ENCODE peak calls at places on chromosomes 3 and 15, in seven cellular contexts. W is B cell, S is nephron progenitor cell, U is WTC11, E is GM13976, B is cardiac fibroblast, Y is HCT116. X is an unnamed sample.

GRCh38 chr3:16439163-16439847 is 74.2 kb downstream of the RFTN1 start:
- DNase-seq in W (no peak), S (no peak), U (no peak), E (no peak), B (peak), Y (no peak), X (no peak)

GRCh38 chr3:159616234-159616825 is 372.3 kb upstream of the IL12A start:
- DNase-seq in W (no peak), S (peak), U (peak), E (no peak), B (peak), Y (no peak), X (peak)

GRCh38 chr3:127747751-127748521 is 74.4 kb downstream of the MGLL start:
- DNase-seq in W (no peak), S (no peak), U (no peak), E (no peak), B (peak), Y (no peak), X (no peak)

GRCh38 chr15:23372284-23372683 is 17.7 kb downstream of the GOLGA8S start:
- DNase-seq in W (no peak), S (no peak), U (no peak), E (no peak), B (peak), Y (no peak), X (no peak)

GRCh38 chr3:154050766-154051165 is 70.4 kb upstream of the ARHGEF26 start:
- DNase-seq in W (no peak), S (no peak), U (no peak), E (no peak), B (no peak), Y (no peak), X (no peak)

GRCh38 chr15:90685688-90686434 is 31.3 kb upstream of the BLM start:
- DNase-seq in W (no peak), S (no peak), U (no peak), E (no peak), B (no peak), Y (no peak), X (no peak)

GRCh38 chr3:50212502-50212901 is 7.4 kb downstream of the SLC38A3 start:
- DNase-seq in W (no peak), S (no peak), U (peak), E (no peak), B (no peak), Y (no peak), X (peak)

GRCh38 chr15:66423149-66423548 is 36.4 kb downstream of the MAP2K1 start:
- DNase-seq in W (no peak), S (no peak), U (no peak), E (no peak), B (no peak), Y (no peak), X (no peak)

GRCh38 chr15:29364429-29365078 is 94.9 kb upstream of the NSMCE3 start:
- DNase-seq in W (no peak), S (no peak), U (peak), E (no peak), B (peak), Y (no peak), X (no peak)

GRCh38 chr3:72323794-72324193 is 524.5 kb downstream of the SHQ1 start:
- DNase-seq in W (no peak), S (no peak), U (no peak), E (no peak), B (no peak), Y (no peak), X (no peak)

GRCh38 chr15:101386967-101387366 is 91.9 kb upstream of the SNRPA1 start:
- DNase-seq in W (no peak), S (no peak), U (no peak), E (no peak), B (no peak), Y (no peak), X (no peak)

GRCh38 chr3:88113311-88114162 is 36.2 kb upstream of the C3orf38 start:
- DNase-seq in W (peak), S (peak), U (peak), E (peak), B (peak), Y (peak), X (peak)

GRCh38 chr3:55989351-55989750 is 478.9 kb downstream of the ERC2 start:
- DNase-seq in W (no peak), S (no peak), U (no peak), E (no peak), B (no peak), Y (no peak), X (no peak)

GRCh38 chr3:148315756-148316155 is 381.9 kb upstream of the AGTR1 start:
- DNase-seq in W (no peak), S (no peak), U (no peak), E (no peak), B (no peak), Y (no peak), X (no peak)

GRCh38 chr3:11770105-11770476 is 76.6 kb downstream of the TAMM41 start:
- DNase-seq in W (no peak), S (no peak), U (peak), E (no peak), B (no peak), Y (no peak), X (no peak)

GRCh38 chr3:42007785-42008184 is 45.9 kb upstream of the ULK4 start:
- DNase-seq in W (peak), S (no peak), U (no peak), E (no peak), B (no peak), Y (no peak), X (no peak)

GRCh38 chr3:159429702-159430101 is 558.9 kb upstream of the IL12A start:
- DNase-seq in W (no peak), S (no peak), U (no peak), E (no peak), B (no peak), Y (no peak), X (no peak)

GRCh38 chr3:129723558-129724324 is 117.3 kb upstream of the PLXND1 start:
- DNase-seq in W (no peak), S (no peak), U (no peak), E (no peak), B (peak), Y (no peak), X (no peak)

GRCh38 chr15:31925541-31925940 is 104.8 kb upstream of the CHRNA7 start:
- DNase-seq in W (no peak), S (no peak), U (no peak), E (no peak), B (no peak), Y (no peak), X (no peak)

GRCh38 chr15:29106551-29107290 is 162.9 kb downstream of the NSMCE3 start:
- DNase-seq in W (no peak), S (no peak), U (no peak), E (no peak), B (no peak), Y (no peak), X (no peak)

GRCh38 chr3:32586361-32586760 is 15.7 kb upstream of the DYNC1LI1 start:
- DNase-seq in W (no peak), S (no peak), U (no peak), E (no peak), B (no peak), Y (no peak), X (no peak)

GRCh38 chr15:52171386-52171785 is 19.8 kb downstream of the GNB5 start:
- DNase-seq in W (no peak), S (no peak), U (no peak), E (no peak), B (peak), Y (no peak), X (no peak)

GRCh38 chr3:33096103-33096868 is 660 bp downstream of the GLB1 start:
- DNase-seq in W (peak), S (peak), U (peak), E (peak), B (peak), Y (no peak), X (peak)

GRCh38 chr3:56323986-56324420 is 144.3 kb downstream of the ERC2 start:
- DNase-seq in W (no peak), S (no peak), U (no peak), E (no peak), B (peak), Y (no peak), X (no peak)

GRCh38 chr3:99483841-99484240 is 154.6 kb upstream of the COL8A1 start:
- DNase-seq in W (no peak), S (no peak), U (no peak), E (no peak), B (no peak), Y (no peak), X (no peak)

GRCh38 chr15:72231847-72232461 is 964 bp upstream of the PKM start:
- DNase-seq in W (no peak), S (no peak), U (no peak), E (peak), B (peak), Y (no peak), X (no peak)

GRCh38 chr3:179969525-179969924 is 67.2 kb downstream of the PEX5L start:
- DNase-seq in W (no peak), S (no peak), U (no peak), E (no peak), B (no peak), Y (peak), X (no peak)

GRCh38 chr3:43733459-43734384 is 43.0 kb downstream of the ABHD5 start:
- DNase-seq in W (no peak), S (no peak), U (peak), E (no peak), B (peak), Y (no peak), X (no peak)

GRCh38 chr3:113695818-113696645 is at the start of gene USF3:
- DNase-seq in W (peak), S (peak), U (peak), E (peak), B (peak), Y (peak), X (peak)
- TF ChIP-seq CTCF in W (no peak), S (no peak), U (no peak), E (peak), B (no peak), Y (no peak), X (no peak)

GRCh38 chr3:114900908-114901307 is 246.2 kb downstream of the ZBTB20 start:
- DNase-seq in W (no peak), S (no peak), U (no peak), E (no peak), B (no peak), Y (no peak), X (no peak)

GRCh38 chr3:114896978-114897377 is 250.1 kb downstream of the ZBTB20 start:
- DNase-seq in W (no peak), S (no peak), U (no peak), E (no peak), B (no peak), Y (no peak), X (no peak)

GRCh38 chr3:114902691-114903101 is 244.4 kb downstream of the ZBTB20 start:
- DNase-seq in W (no peak), S (no peak), U (no peak), E (no peak), B (no peak), Y (no peak), X (no peak)

GRCh38 chr3:114903213-114903612 is 243.9 kb downstream of the ZBTB20 start:
- DNase-seq in W (no peak), S (no peak), U (no peak), E (no peak), B (no peak), Y (no peak), X (no peak)

GRCh38 chr3:114899186-114899931 is 247.7 kb downstream of the ZBTB20 start:
- DNase-seq in W (no peak), S (no peak), U (no peak), E (no peak), B (no peak), Y (no peak), X (no peak)
- TF ChIP-seq CTCF in W (no peak), S (no peak), U (no peak), E (no peak), B (no peak), Y (no peak), X (no peak)

DNA sequence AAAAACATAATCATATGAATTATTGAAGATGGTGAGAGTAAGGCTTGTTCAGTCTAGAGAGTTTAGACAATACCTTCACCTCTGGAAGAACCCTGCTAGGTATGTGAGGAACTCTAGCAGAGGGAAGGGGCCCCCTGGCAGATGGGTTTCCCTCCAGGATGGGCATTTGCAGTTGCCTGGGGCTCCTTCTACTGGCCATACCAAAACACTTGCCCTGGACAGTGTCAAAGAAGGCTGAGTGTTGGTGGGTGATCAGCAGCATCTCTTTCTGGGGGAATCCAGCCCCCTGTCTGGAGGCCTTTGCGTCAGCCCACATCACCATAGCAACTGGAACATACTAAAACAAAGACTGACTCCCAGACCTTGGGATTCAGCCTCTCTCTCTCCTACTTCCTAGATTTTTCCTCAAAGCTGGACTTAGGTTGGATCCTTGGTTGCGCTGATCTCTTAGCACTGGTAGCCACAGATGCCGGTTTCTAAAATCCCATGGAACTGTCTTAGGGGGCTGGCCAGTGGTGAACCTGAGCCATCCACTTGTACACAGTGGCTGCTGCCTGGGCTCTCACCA is 8.2 kb downstream of the CEMIP start:
- DNase-seq in W (no peak), S (no peak), U (peak), E (no peak), B (peak), Y (no peak), X (no peak)
- TF ChIP-seq CTCF in W (no peak), S (no peak), U (no peak), E (no peak), B (no peak), Y (no peak), X (no peak)

DNA sequence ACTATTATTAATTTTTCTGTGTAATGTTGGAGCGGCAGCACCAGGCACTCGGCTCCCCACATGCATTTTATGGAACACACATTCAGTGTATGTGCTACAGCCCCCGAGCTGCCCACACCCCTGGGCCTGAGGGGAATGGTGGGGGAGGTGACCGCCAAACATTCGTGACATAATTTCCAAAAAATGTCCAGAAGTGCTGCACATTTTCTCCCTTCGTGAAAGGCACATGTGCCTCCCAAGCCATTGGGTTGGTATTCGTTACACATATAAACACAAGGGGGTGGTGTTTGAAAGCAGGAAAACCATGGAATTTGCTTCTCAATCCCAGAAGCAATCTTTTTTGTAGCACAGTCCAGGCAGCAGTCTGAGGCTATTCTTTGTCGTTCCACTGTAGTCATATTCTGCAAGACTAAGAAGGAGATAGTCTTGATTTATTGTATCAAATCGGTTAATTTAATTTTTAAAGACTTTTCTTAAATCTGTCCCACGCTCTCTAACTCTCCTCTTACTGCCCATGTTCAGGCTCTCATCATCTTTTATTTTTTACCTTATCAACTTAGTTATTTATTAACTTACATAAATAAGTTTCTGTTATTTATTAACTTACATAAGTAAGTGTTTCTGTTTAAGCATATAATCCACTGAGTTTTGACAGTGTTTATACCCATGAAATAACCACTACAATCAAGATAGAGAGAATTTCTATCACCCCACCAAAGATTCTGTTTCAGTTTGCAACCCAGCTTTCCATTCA is 39.2 kb upstream of the POLR2M start:
- DNase-seq in W (no peak), S (no peak), U (no peak), E (no peak), B (peak), Y (no peak), X (no peak)
- TF ChIP-seq CTCF in W (no peak), S (no peak), U (no peak), E (no peak), B (peak), Y (peak), X (no peak)

GRCh38 chr3:81951106-81951505 is 189.7 kb upstream of the GBE1 start:
- DNase-seq in W (no peak), S (no peak), U (peak), E (no peak), B (no peak), Y (no peak), X (no peak)
- TF ChIP-seq CTCF in W (no peak), S (no peak), U (no peak), E (no peak), B (no peak), Y (no peak), X (no peak)

GRCh38 chr3:39207361-39208192 is 15.2 kb upstream of the XIRP1 start:
- DNase-seq in W (no peak), S (no peak), U (no peak), E (no peak), B (no peak), Y (no peak), X (no peak)

GRCh38 chr3:39205919-39206516 is 13.6 kb upstream of the XIRP1 start:
- DNase-seq in W (no peak), S (no peak), U (no peak), E (no peak), B (no peak), Y (no peak), X (no peak)

GRCh38 chr3:39210078-39210477 is 17.7 kb upstream of the XIRP1 start:
- DNase-seq in W (no peak), S (no peak), U (no peak), E (no peak), B (no peak), Y (no peak), X (no peak)

GRCh38 chr3:39209329-39209970 is 17.1 kb upstream of the XIRP1 start:
- DNase-seq in W (no peak), S (no peak), U (no peak), E (no peak), B (no peak), Y (no peak), X (no peak)

DNA sequence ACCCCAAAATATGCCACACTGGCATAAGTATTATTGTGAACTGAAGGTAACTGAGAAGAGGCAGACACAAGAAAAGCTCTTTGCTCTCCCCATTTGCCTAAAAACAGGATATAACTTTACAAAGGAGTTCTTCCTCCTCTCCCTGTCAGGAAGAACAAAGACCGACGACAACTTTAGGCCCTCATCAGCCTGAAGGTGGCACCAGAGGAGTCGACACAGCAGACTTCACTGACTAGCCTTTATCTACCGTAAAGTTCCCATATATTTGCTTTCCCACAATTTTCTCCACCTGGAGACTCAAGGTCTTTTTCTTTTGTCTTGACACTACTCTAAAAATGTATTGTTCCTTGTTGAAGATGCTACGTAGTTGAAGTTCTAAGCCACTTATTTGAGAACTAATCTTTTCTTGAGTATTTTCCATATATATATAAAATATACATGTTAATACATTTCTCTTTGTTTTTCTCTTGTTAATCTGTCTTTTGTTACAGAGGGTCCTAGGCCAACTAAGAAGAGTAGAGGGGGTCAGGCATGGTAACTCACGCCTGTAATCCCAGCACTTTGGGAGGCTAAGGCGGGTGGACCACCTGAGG is 16.2 kb upstream of the XIRP1 start:
- DNase-seq in W (no peak), S (peak), U (peak), E (peak), B (peak), Y (peak), X (peak)
- TF ChIP-seq CTCF in W (peak), S (peak), U (no peak), E (peak), B (peak), Y (peak), X (peak)

DNA sequence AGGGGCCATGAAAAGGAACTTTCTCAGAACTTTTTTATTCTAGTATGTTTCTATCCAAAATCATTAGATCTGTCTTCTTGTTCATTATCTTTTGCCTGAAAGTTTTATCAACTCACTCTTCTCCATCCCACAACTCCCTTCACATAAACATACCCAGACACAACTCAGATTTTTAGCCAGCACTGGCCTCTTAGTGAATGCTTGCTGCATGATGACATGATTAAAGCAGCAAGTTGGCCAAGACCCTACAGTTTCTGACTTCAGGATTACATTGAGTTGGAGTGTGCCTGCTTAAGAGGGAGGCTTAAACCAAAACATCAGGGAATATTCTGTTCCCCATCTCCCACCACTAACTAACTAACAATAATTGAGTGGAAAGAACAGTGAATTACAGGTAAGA is 38.1 kb downstream of the PLSCR2 start:
- DNase-seq in W (no peak), S (no peak), U (no peak), E (no peak), B (peak), Y (no peak), X (no peak)
- TF ChIP-seq CTCF in W (no peak), S (no peak), U (no peak), E (no peak), B (no peak), Y (no peak), X (no peak)

DNA sequence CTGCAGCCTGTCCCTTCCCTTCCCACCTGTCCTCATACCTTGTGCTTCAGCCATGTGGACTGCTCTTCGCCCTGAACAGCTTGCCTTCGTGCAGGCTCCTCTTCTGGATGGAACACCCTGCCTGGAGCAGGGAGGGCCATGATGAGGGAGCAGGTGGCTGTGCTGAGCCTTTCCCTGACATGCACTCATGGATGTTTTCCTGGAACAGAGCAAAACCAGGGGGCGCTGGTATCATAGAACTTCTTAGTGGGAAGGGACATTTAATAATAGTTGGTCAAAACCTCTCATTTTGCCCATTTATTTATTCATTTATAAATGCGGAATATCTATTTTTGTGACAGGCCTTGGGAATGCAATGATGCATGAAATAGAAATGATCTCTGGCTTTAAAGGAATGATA is 149.3 kb downstream of the CACNA1D start:
- DNase-seq in W (no peak), S (no peak), U (peak), E (no peak), B (no peak), Y (no peak), X (peak)
- TF ChIP-seq CTCF in W (no peak), S (no peak), U (no peak), E (no peak), B (no peak), Y (peak), X (no peak)